ENCODE peak calls at places on chromosomes 12 and 14, in four cellular contexts. H, K, Y and J are unnamed samples.

GRCh38 chr14:86035882-86036281 is 505.9 kb downstream of the FLRT2 start:
- DNase-seq in K (peak; percentile 13), Y (no peak), H (peak; percentile 28), J (peak; percentile 53)

GRCh38 chr12:118107026-118107425 is 3.2 kb upstream of the VSIG10 start:
- DNase-seq in K (peak; percentile 33), H (no peak), Y (no peak), J (no peak)

GRCh38 chr12:85923767-85924331 is 49.8 kb downstream of the NTS start:
- DNase-seq in K (no peak), Y (no peak), H (no peak), J (peak; percentile 28)

GRCh38 chr14:51269634-51270033 is 29.6 kb downstream of the TMX1 start:
- DNase-seq in Y (no peak), H (no peak), K (no peak), J (no peak)

GRCh38 chr12:49147384-49147783 is 16.2 kb upstream of the TUBA1B start:
- DNase-seq in Y (no peak), H (no peak), K (no peak), J (no peak)

GRCh38 chr12:1351926-1352325 is 242.5 kb downstream of the FBXL14 start:
- DNase-seq in K (no peak), H (no peak), Y (no peak), J (no peak)

GRCh38 chr14:73125169-73125588 is 11.1 kb upstream of the PSEN1 start:
- DNase-seq in K (no peak), Y (no peak), H (no peak), J (no peak)

GRCh38 chr14:105485720-105486332 is 860 bp upstream of the CRIP1 start:
- DNase-seq in K (peak; percentile 74), Y (peak; percentile 65), H (peak; percentile 72), J (peak; percentile 75)

GRCh38 chr12:81819991-81820633 is 61.0 kb upstream of the PPFIA2 start:
- DNase-seq in K (no peak), Y (no peak), H (no peak), J (no peak)

GRCh38 chr12:75650989-75651695 is 139.7 kb upstream of the KRR1 start:
- DNase-seq in H (no peak), K (no peak), Y (no peak), J (no peak)

GRCh38 chr14:91580886-91581615 is 70.9 kb upstream of the PPP4R3A start:
- DNase-seq in K (no peak), H (no peak), Y (no peak), J (no peak)

GRCh38 chr14:74333909-74334308 is 14.4 kb upstream of the VRTN start:
- DNase-seq in H (no peak), K (no peak), Y (no peak), J (no peak)

GRCh38 chr12:64039285-64039871 is 182.7 kb downstream of the KICS2 start:
- DNase-seq in Y (no peak), K (no peak), H (no peak), J (no peak)

GRCh38 chr12:24798335-24798734 is 150.6 kb downstream of the BCAT1 start:
- DNase-seq in Y (no peak), H (no peak), K (no peak), J (no peak)

GRCh38 chr12:6919588-6919987 is 5.2 kb downstream of the ENO2 start:
- DNase-seq in Y (no peak), H (no peak), K (no peak), J (peak; percentile 51)

GRCh38 chr12:59500915-59501314 is 94.9 kb upstream of the SLC16A7 start:
- DNase-seq in H (no peak), Y (no peak), K (no peak), J (no peak)

GRCh38 chr14:90815567-90815816 is 738 bp downstream of the TTC7B start:
- DNase-seq in K (no peak), Y (no peak), H (no peak), J (no peak)

GRCh38 chr12:10235761-10236631 is 23.3 kb downstream of the GABARAPL1 start:
- DNase-seq in Y (peak; percentile 38), K (peak; percentile 17), H (peak; percentile 45), J (peak; percentile 62)

GRCh38 chr12:110248096-110248447 is 33.0 kb upstream of the ATP2A2 start:
- DNase-seq in H (no peak), Y (no peak), K (no peak), J (no peak)

GRCh38 chr14:71550367-71550766 is 381.9 kb upstream of the RGS6 start:
- DNase-seq in H (no peak), Y (no peak), K (no peak), J (no peak)

GRCh38 chr12:6946033-6946919 is 2.5 kb downstream of the C12orf57 start:
- DNase-seq in Y (peak; percentile 93), H (peak; percentile 62), K (peak; percentile 96), J (no peak)

GRCh38 chr14:98953544-98954346 is 318.3 kb downstream of the BCL11B start:
- DNase-seq in H (no peak), K (no peak), Y (peak; percentile 80), J (peak; percentile 42)

GRCh38 chr14:26180221-26180620 is 417.6 kb downstream of the NOVA1 start:
- DNase-seq in Y (no peak), K (no peak), H (no peak), J (no peak)

GRCh38 chr14:88848571-88848970 is 24.1 kb downstream of the TTC8 start:
- DNase-seq in H (no peak), K (no peak), Y (no peak), J (no peak)

GRCh38 chr14:35821546-35822411 is 4.4 kb upstream of the BRMS1L start:
- DNase-seq in H (peak; percentile 30), K (peak; percentile 83), Y (peak; percentile 50), J (peak; percentile 49)

GRCh38 chr12:54199034-54199433 is 10.2 kb upstream of the SMUG1 start:
- DNase-seq in K (no peak), Y (no peak), H (no peak), J (no peak)

GRCh38 chr14:61176686-61177085 is 104.5 kb downstream of the TMEM30B start:
- DNase-seq in K (no peak), Y (no peak), H (no peak), J (no peak)

GRCh38 chr14:52873694-52874093 is 77.2 kb downstream of the FERMT2 start:
- DNase-seq in Y (no peak), K (no peak), H (no peak), J (peak; percentile 13)

GRCh38 chr14:104680806-104681688 is 8.4 kb upstream of the INF2 start:
- DNase-seq in K (peak; percentile 73), Y (peak; percentile 87), H (no peak), J (peak; percentile 70)

GRCh38 chr14:35215110-35215872 is 76.9 kb upstream of the PSMA6 start:
- DNase-seq in K (peak; percentile 57), H (no peak), Y (peak; percentile 36), J (peak; percentile 32)

GRCh38 chr14:62283837-62284236 is 521.6 kb downstream of the SNAPC1 start:
- DNase-seq in K (no peak), H (no peak), Y (no peak), J (no peak)

GRCh38 chr12:132600048-132601032 is 10.0 kb downstream of the LRCOL1 start:
- DNase-seq in H (peak; percentile 73), K (peak; percentile 54), Y (peak; percentile 76), J (peak; percentile 83)

GRCh38 chr12:30753761-30754382 is 879 bp downstream of the CAPRIN2 start:
- DNase-seq in Y (no peak), K (no peak), H (no peak), J (no peak)

GRCh38 chr12:47808574-47809380 is 10.9 kb downstream of the HDAC7 start:
- DNase-seq in K (no peak), H (peak; percentile 60), Y (peak; percentile 53), J (peak; percentile 88)

GRCh38 chr12:109196332-109196731 is 79.9 kb downstream of the ACACB start:
- DNase-seq in H (no peak), K (no peak), Y (no peak), J (no peak)

GRCh38 chr14:102772781-102773570 is 4.3 kb upstream of the TRAF3 start:
- DNase-seq in Y (no peak), H (no peak), K (peak; percentile 43), J (peak; percentile 61)

GRCh38 chr12:99946131-99946530 is 38.6 kb downstream of the ANKS1B start:
- DNase-seq in Y (no peak), H (no peak), K (no peak), J (no peak)

GRCh38 chr12:105025890-105026289 is 39.8 kb downstream of the NOPCHAP1 start:
- DNase-seq in H (no peak), K (no peak), Y (no peak), J (no peak)

GRCh38 chr12:93417967-93418480 is 23.7 kb downstream of the UBE2N start:
- DNase-seq in Y (no peak), K (no peak), H (no peak), J (no peak)
- TF ChIP-seq MYC in Y (no peak), K (no peak), H (no peak), J (no peak)

DNA sequence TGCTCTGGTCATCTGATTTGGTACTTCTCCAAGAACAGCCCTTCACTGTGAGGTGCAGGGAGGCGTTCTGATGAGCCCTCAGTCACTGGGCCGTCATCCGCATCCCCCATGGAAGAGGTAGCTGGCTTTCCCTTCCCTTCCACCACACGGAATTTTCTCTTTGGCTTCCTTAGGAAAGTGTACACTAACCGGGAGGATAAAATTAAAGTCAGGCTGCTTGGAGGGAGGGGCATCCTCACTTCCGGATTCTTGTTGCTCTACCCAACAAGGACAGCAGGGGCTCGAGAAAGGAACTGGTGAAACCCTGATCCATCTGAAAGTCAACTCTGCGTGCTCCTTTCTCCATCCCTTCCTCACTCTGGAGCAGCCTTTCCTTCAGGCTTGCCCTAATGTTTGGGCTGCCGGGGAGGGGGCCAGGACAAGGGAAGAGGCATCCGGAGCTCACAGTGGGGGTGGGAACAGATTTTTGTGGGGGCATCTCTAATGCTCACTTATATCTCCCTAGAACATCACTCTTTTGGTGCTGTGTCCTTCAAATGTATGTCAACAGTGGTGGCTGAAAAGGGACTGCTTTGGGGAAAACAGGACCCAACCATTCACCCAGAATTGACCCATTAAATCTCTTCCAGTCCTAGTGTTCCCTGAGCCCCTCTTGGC is 101.4 kb upstream of the FKBP4 start:
- DNase-seq in H (no peak), K (no peak), Y (no peak), J (peak; percentile 31)
- TF ChIP-seq MAX in H (no peak), K (no peak), Y (no peak), J (no peak)

DNA sequence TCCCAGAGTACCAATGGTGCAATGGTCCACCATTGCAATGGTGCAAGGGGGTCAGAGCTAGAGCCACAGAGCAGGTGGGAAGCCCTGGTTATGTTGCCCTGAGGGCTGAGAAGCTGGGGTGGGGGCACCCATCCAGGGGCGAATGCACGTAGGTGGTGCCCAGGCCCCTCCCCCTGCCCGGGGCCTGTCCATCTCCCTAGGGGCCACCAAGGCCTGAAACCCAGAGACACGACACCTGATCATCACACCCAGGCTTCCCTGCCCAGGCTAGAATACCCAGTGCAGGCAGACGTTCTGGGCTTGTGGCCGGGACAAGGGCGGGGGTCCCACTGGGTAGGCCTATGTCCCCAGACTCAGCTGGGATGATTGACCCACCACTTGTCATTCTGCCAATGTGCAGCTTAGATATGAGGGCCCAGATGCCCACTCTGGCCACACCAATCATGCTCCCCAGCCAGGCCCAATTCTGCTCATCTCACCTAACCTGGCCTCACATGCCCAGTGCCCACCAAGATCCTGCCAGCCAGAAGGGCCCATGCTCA is 83.2 kb downstream of the ALG10 start:
- DNase-seq in H (no peak), K (no peak), Y (no peak), J (no peak)
- TF ChIP-seq CTCF in H (no peak), K (no peak), Y (no peak), J (no peak)

DNA sequence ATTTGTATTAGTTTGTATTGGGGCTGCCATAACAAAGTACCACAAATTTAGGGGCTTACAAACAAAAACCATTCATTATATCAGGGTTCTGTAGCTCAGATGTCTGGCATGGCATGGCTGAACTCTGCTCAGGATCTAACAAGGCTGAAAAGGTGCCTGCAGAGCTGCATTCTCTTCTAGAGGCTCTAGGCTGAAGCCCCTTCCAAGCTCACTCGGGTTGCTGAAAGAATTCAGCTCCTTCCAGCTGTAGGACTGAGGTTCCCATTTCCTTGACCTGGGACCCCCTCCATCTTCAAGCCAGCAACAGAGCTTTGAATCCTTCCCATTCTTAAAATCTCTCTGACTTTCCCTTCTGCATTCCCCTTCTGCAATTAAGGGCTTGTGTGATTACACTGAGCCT is 90.7 kb downstream of the NUAK1 start:
- DNase-seq in K (no peak), H (no peak), Y (no peak), J (no peak)
- TF ChIP-seq MYC in K (no peak), H (no peak), Y (no peak), J (no peak)